ENCODE peak calls at places on chromosomes 2 and 18, in eight cellular contexts. G is heart right ventricle; C is tibial nerve; K is brain microvascular endothelial cell; R is aorta; H is CD8-positive, alpha-beta memory T cell; L is ovary; F is kidney epithelial cell. A is an unnamed sample. For H3K36me3, the result is how much of the 10 kb centered on the place peaks cover.

GRCh38 chr2:106192752-106193490 is 1.2 kb downstream of the UXS1 start:
- DNase-seq in G (no peak), C (no peak), K (peak), R (no peak), H (peak), L (no peak), F (peak), A (peak)

GRCh38 chr18:44047585-44047984 is 633.1 kb upstream of the SETBP1 start:
- DNase-seq in G (no peak), C (no peak), K (no peak), R (no peak), H (no peak), L (no peak), F (no peak), A (no peak)

GRCh38 chr18:70491734-70492348 is 203.0 kb downstream of the SOCS6 start:
- DNase-seq in G (no peak), C (peak), K (peak), R (no peak), H (peak), L (no peak), F (no peak), A (peak)

GRCh38 chr2:230751062-230751461 is 38.4 kb downstream of the CAB39 start:
- DNase-seq in G (no peak), C (no peak), K (peak), R (no peak), H (no peak), L (no peak), F (no peak), A (no peak)

GRCh38 chr2:10036095-10036879 is 7.1 kb upstream of the KLF11 start:
- DNase-seq in G (peak), C (no peak), K (peak), R (peak), H (peak), L (no peak), F (no peak), A (peak)

GRCh38 chr2:235665656-235666239 is 171.9 kb downstream of the AGAP1 start:
- DNase-seq in G (no peak), C (no peak), K (no peak), R (no peak), H (no peak), L (peak), F (no peak), A (no peak)

GRCh38 chr18:11767935-11768334 is 78.9 kb downstream of the GNAL start:
- DNase-seq in G (no peak), C (no peak), K (no peak), R (no peak), H (no peak), L (no peak), F (no peak), A (no peak)

GRCh38 chr2:17171446-17172049 is 346.7 kb downstream of the RAD51AP2 start:
- DNase-seq in G (no peak), C (no peak), K (peak), R (no peak), H (no peak), L (peak), F (no peak), A (peak)

GRCh38 chr2:28206786-28207185 is 185.9 kb upstream of the FOSL2 start:
- DNase-seq in G (no peak), C (no peak), K (peak), R (no peak), H (no peak), L (no peak), F (no peak), A (no peak)

GRCh38 chr2:46999084-46999483 is 83.5 kb upstream of the MCFD2 start:
- DNase-seq in G (no peak), C (no peak), K (no peak), R (no peak), H (no peak), L (no peak), F (no peak), A (no peak)

GRCh38 chr2:46999857-47000678 is 84.5 kb upstream of the MCFD2 start:
- DNase-seq in G (no peak), C (no peak), K (no peak), R (no peak), H (no peak), L (no peak), F (no peak), A (no peak)

GRCh38 chr2:46997884-46998283 is 82.3 kb upstream of the MCFD2 start:
- DNase-seq in G (no peak), C (no peak), K (no peak), R (no peak), H (no peak), L (no peak), F (no peak), A (no peak)

GRCh38 chr2:46997329-46997728 is 81.7 kb upstream of the MCFD2 start:
- DNase-seq in G (no peak), C (no peak), K (no peak), R (no peak), H (no peak), L (no peak), F (no peak), A (no peak)

GRCh38 chr2:46998551-46998950 is 82.9 kb upstream of the MCFD2 start:
- DNase-seq in G (no peak), C (no peak), K (no peak), R (no peak), H (no peak), L (no peak), F (no peak), A (no peak)
- H3K36me3 ChIP-seq in G (under half), C (half or more), K (under half), R (under half), H (under half), L (under half), F (under half), A (under half)

DNA sequence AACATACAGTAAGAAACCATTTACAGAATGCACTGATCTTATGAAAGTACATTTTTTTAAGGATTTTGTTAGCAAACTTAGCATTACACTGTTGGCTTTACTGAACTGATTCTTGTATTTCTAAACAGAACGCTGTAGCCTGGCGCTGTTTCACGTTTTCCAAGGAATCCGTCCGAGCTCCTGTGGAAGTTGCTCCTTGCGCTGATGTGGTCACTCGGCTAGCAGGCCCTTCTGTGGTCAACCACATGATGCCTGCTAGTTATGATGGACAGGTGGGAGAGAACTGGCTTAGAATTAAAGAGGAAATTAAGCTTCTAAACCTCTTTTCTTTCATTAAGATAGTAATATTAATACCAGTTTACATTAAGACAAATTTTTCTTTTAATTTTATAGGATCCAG is 76.8 kb downstream of the CEP192 start:
- DNase-seq in G (no peak), C (no peak), K (no peak), R (no peak), H (no peak), L (no peak), F (no peak), A (no peak)
- H3K36me3 ChIP-seq in G (under half), C (half or more), K (under half), R (under half), H (under half), L (under half), F (under half), A (under half)

DNA sequence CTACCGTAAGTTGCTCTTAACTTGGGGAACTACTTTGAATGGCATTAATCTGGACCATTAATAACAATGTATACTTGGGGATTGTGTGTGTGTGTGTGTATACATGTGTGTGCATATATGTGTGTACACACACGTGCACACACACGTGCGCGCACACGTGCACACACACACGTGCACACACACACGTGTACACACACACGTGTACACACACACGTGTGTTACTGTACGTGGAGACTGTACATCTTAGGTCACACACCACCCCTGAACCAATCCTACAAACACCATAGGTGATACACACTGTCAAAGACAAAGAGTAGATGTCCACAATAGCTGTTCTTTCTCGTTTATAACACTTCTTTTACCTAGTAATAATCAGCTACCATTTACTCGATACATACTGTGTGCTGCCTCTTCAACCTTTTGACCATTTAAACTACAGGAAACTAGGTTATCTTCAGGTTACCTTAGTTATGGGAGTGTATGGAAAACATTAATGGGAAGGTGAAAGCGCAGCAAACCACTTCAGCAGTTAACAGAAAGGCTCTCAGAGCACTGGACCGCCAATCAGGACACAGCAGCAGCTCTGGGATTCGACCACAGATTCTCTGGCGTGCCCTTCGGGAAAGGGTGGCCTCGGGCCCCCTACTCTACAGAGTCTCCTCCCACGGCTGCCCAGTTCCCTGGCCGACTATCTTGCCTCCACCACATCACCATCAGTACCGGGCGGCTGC is 894 bp upstream of the GCC2 start:
- DNase-seq in G (no peak), C (no peak), K (no peak), R (no peak), H (no peak), L (no peak), F (no peak), A (no peak)
- H3K36me3 ChIP-seq in G (under half), C (under half), K (under half), R (under half), H (under half), L (under half), F (under half), A (under half)

DNA sequence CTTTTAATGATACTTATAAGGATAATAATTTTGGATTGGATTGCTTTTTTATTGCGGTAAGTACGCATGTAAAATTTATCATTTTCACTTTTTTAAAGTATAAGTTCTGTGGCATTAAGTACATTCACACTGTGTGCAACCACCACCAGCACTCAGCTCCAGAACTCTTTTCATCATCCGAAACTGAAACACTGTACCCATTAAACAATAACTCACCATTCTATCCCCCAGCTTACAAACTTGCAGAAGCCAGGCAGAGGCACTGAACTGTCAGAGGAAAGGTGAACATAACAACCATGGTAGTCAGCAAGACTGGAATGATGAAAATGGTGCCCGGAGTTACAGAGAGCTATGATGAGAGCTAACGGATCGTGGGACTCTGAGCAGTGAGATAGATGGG is 465.9 kb downstream of the ADCYAP1 start:
- DNase-seq in G (no peak), C (no peak), K (no peak), R (no peak), H (no peak), L (no peak), F (no peak), A (no peak)
- H3K36me3 ChIP-seq in G (under half), C (under half), K (under half), R (under half), H (under half), L (under half), F (under half), A (under half)

DNA sequence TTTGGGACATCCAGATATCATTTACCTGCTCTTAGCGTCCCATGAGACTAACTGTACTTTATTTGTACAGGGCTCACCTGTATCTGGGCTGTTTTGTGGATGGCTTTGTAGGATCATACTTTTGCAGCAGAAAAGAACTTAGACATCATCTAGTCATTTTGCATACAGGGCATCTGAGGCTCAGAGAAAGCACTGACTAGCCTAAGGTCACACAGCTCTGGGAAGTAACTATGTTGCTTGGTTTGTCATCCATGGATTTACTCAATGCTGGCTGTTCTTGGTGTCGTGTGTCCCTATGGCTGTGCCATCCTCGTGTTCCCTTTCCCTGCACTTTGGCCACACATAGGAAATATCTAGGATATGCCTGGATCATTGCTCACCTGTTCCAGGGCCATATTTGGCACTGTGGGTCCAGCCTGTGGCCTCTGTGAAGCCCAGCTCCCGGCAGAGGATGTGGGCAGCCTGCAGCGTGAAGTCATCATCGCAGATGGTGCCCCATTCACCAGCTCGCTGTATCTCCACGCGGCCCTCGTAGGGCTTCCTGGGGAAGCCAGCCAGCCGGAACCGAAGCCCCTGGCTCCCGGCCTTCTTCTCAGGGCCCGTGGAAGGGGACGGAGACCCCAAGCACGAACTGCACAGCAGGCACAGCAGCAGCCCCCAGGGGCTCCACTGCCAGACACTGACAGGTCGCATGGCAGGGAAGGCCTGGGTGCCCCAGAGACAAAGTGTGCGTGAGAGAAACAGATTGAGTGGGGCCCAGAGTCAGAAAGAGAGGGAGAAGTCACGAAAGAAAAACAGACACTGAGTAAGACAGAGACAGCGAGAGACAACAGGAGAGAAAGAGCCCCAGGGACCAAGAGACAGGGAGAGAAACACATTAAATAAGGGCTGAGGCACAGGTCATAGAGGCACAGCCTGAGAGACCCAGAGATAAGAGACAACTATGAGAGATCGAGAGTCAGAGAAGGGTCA is 1.5 kb downstream of the LOXL3 start:
- DNase-seq in G (no peak), C (no peak), K (no peak), R (no peak), H (no peak), L (no peak), F (no peak), A (no peak)
- H3K36me3 ChIP-seq in G (under half), C (under half), K (under half), R (under half), H (under half), L (under half), F (under half), A (under half)

GRCh38 chr2:171745141-171745540 is 57.9 kb downstream of the DYNC1I2 start:
- DNase-seq in G (no peak), C (no peak), K (no peak), R (no peak), H (no peak), L (no peak), F (no peak), A (no peak)

GRCh38 chr2:171745806-171746205 is 58.5 kb downstream of the DYNC1I2 start:
- DNase-seq in G (no peak), C (no peak), K (no peak), R (no peak), H (no peak), L (no peak), F (no peak), A (no peak)

GRCh38 chr2:171735991-171736710 is 48.9 kb downstream of the DYNC1I2 start:
- DNase-seq in G (no peak), C (no peak), K (no peak), R (no peak), H (no peak), L (no peak), F (no peak), A (no peak)

DNA sequence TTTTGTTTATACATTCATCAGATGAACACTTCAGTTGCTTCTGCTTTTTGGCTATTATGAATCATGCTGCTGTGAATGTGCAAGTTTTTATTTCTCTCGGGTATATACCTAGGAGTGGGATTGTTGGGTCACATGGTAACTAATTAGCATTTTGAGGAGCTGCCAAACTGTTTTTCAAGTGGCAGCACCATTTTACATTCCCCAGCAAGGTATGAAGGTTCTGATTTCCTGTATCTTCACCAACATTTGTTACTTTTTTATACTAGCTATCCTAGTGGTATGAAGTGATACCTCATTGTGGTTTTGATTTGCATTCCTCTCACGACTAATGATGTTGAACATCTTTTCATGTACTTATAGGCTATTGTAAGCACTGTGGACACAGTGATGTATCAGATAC is 53.9 kb downstream of the DYNC1I2 start:
- DNase-seq in G (no peak), C (no peak), K (peak), R (no peak), H (no peak), L (no peak), F (peak), A (no peak)
- H3K36me3 ChIP-seq in G (under half), C (half or more), K (under half), R (under half), H (under half), L (under half), F (under half), A (under half)

DNA sequence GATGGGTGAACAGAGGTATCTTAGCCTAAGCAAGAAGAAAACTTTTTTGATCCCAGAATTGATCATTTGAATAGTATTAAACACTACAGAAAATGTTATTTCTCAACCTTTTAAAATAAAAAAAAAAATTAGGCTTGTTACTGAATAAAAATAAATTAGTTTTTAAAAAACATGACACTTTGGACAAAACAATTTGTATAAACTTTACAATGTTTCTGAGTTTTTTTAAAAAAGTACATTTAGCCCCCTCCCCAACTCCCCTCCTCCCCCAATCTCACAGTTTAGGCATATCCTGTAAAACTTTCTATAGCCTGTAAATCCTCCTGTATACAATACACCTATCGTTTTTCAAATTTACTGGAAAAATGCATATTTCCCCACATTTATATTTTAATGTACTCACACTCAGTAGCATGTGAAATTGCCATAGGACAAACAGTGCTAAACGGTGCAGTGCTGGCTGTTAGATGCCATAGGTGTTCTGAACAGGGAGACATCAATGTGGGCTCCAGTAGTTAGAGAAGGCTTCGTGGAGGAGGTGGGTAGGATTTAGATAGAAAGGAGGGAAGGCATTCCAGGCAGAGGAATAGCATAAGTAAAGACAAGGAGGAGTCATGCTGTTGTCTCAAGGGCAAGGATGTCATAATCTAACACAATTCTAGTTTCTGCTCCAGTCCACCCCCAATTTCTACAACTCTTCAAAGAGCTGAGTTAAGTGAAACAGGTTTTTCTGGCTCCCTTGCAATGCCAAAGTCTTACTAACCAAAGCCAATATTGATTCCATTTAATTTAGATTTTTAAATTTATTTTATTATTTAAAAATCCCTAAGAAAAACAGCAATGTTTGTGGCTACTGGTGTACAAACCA is 50.9 kb downstream of the SP3 start:
- DNase-seq in G (no peak), C (no peak), K (no peak), R (no peak), H (no peak), L (no peak), F (no peak), A (no peak)
- H3K36me3 ChIP-seq in G (under half), C (half or more), K (under half), R (under half), H (under half), L (under half), F (under half), A (under half)